ENCODE peak calls at places on chromosomes 3 and 15, in four cellular contexts. One of them, this sample, is unnamed.

GRCh38 chr3:62708642-62709041 is 166.6 kb downstream of the CADPS start:
- DNase-seq in esophagus muscularis mucosa: no peak
- DNase-seq in GM12878: no peak
- DNase-seq in stomach: no peak
- DNase-seq in this sample: no peak

GRCh38 chr3:156614642-156615511 is 59.5 kb upstream of the TIPARP start:
- DNase-seq in esophagus muscularis mucosa: no peak
- DNase-seq in GM12878: no peak
- DNase-seq in stomach: no peak
- DNase-seq in this sample: no peak

GRCh38 chr3:152870027-152870426 is 35.1 kb downstream of the P2RY1 start:
- DNase-seq in stomach: no peak
- DNase-seq in GM12878: peak
- DNase-seq in esophagus muscularis mucosa: no peak
- DNase-seq in this sample: no peak

GRCh38 chr3:114444216-114444615 is 150.4 kb downstream of the TIGIT start:
- DNase-seq in GM12878: no peak
- DNase-seq in esophagus muscularis mucosa: no peak
- DNase-seq in stomach: no peak
- DNase-seq in this sample: no peak

GRCh38 chr3:134359121-134360010 is 14.9 kb downstream of the AMOTL2 start:
- DNase-seq in stomach: no peak
- DNase-seq in esophagus muscularis mucosa: no peak
- DNase-seq in GM12878: no peak
- DNase-seq in this sample: peak

GRCh38 chr3:30184102-30184810 is 422.1 kb upstream of the TGFBR2 start:
- DNase-seq in GM12878: no peak
- DNase-seq in stomach: no peak
- DNase-seq in esophagus muscularis mucosa: no peak
- DNase-seq in this sample: no peak

GRCh38 chr15:62894322-62895085 is 148.0 kb upstream of the TPM1 start:
- DNase-seq in GM12878: no peak
- DNase-seq in stomach: no peak
- DNase-seq in esophagus muscularis mucosa: no peak
- DNase-seq in this sample: no peak

GRCh38 chr15:76340198-76340801 is 3.7 kb downstream of the ISL2 start:
- DNase-seq in GM12878: no peak
- DNase-seq in esophagus muscularis mucosa: no peak
- DNase-seq in stomach: no peak
- DNase-seq in this sample: no peak

GRCh38 chr3:134769469-134769868 is 25.6 kb upstream of the EPHB1 start:
- DNase-seq in stomach: no peak
- DNase-seq in GM12878: no peak
- DNase-seq in esophagus muscularis mucosa: no peak
- DNase-seq in this sample: no peak

GRCh38 chr3:29686889-29687592 is 406.2 kb downstream of the RBMS3 start:
- DNase-seq in stomach: no peak
- DNase-seq in esophagus muscularis mucosa: no peak
- DNase-seq in GM12878: peak
- DNase-seq in this sample: no peak

GRCh38 chr15:73900129-73900712 is 26.0 kb upstream of the LOXL1 start:
- DNase-seq in esophagus muscularis mucosa: no peak
- DNase-seq in stomach: no peak
- DNase-seq in GM12878: no peak
- DNase-seq in this sample: no peak

GRCh38 chr3:5250467-5251195 is 63.1 kb downstream of the EDEM1 start:
- DNase-seq in esophagus muscularis mucosa: no peak
- DNase-seq in GM12878: no peak
- DNase-seq in stomach: peak
- DNase-seq in this sample: no peak

GRCh38 chr3:125165189-125165947 is 47.2 kb downstream of the SLC12A8 start:
- DNase-seq in GM12878: no peak
- DNase-seq in stomach: no peak
- DNase-seq in esophagus muscularis mucosa: no peak
- DNase-seq in this sample: no peak

GRCh38 chr3:2268779-2269178 is 170.1 kb downstream of the CNTN4 start:
- DNase-seq in GM12878: no peak
- DNase-seq in stomach: no peak
- DNase-seq in esophagus muscularis mucosa: no peak
- DNase-seq in this sample: no peak

GRCh38 chr3:177591371-177591770 is 394.1 kb upstream of the TBL1XR1 start:
- DNase-seq in GM12878: peak
- DNase-seq in stomach: no peak
- DNase-seq in esophagus muscularis mucosa: no peak
- DNase-seq in this sample: no peak

GRCh38 chr3:188812198-188812597 is 359.6 kb upstream of the TPRG1 start:
- DNase-seq in stomach: no peak
- DNase-seq in esophagus muscularis mucosa: no peak
- DNase-seq in GM12878: no peak
- DNase-seq in this sample: no peak

GRCh38 chr3:118641608-118642007 is 393.0 kb downstream of the IGSF11 start:
- DNase-seq in esophagus muscularis mucosa: no peak
- DNase-seq in stomach: no peak
- DNase-seq in GM12878: no peak
- DNase-seq in this sample: no peak

GRCh38 chr3:155512867-155513261 is 219.4 kb upstream of the STRIT1 start:
- DNase-seq in GM12878: no peak
- DNase-seq in stomach: no peak
- DNase-seq in esophagus muscularis mucosa: no peak
- DNase-seq in this sample: no peak

GRCh38 chr3:126537730-126538281 is 13.9 kb downstream of the CHST13 start:
- DNase-seq in stomach: no peak
- DNase-seq in GM12878: no peak
- DNase-seq in esophagus muscularis mucosa: no peak
- DNase-seq in this sample: peak

GRCh38 chr15:63474810-63475316 is 29.5 kb upstream of the USP3 start:
- DNase-seq in stomach: peak
- DNase-seq in esophagus muscularis mucosa: no peak
- DNase-seq in GM12878: peak
- DNase-seq in this sample: no peak

GRCh38 chr3:184332370-184333090 is 4.9 kb upstream of the FAM131A start:
- DNase-seq in GM12878: no peak
- DNase-seq in esophagus muscularis mucosa: no peak
- DNase-seq in stomach: no peak
- DNase-seq in this sample: no peak

GRCh38 chr3:127539366-127540060 is 51.0 kb downstream of the TPRA1 start:
- DNase-seq in esophagus muscularis mucosa: no peak
- DNase-seq in stomach: no peak
- DNase-seq in GM12878: no peak
- DNase-seq in this sample: no peak

GRCh38 chr3:71266875-71267274 is 316.7 kb downstream of the FOXP1 start:
- DNase-seq in stomach: no peak
- DNase-seq in esophagus muscularis mucosa: no peak
- DNase-seq in GM12878: no peak
- DNase-seq in this sample: no peak

GRCh38 chr3:45715945-45716344 is 26.7 kb downstream of the SACM1L start:
- DNase-seq in GM12878: no peak
- DNase-seq in esophagus muscularis mucosa: no peak
- DNase-seq in stomach: no peak
- DNase-seq in this sample: no peak

GRCh38 chr3:24048843-24049242 is 103.8 kb downstream of the NR1D2 start:
- DNase-seq in esophagus muscularis mucosa: no peak
- DNase-seq in stomach: no peak
- DNase-seq in GM12878: no peak
- DNase-seq in this sample: no peak

DNA sequence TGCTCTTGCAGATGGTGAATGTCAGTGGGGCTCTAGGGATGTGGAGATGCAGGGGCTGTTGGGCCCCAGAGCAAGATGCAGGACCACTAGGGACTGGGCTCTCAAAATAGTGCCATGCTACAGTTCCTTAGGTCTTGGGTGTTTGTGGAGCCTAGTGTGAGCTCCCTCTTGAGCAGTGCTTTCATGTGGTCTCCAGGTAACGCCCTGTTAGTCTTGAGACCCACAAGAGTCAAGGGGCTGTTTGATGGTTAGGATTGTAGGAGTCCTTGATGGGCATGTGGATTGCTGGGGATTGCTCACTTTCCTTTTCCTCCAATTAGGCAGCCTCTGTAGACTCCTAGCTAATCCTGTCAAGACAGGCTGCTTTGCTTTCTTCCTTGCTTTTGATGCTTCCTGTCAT is 56.0 kb downstream of the CCDC66 start:
- DNase-seq in esophagus muscularis mucosa: no peak
- DNase-seq in GM12878: no peak
- DNase-seq in stomach: no peak
- DNase-seq in this sample: no peak
- TF ChIP-seq EP300 in esophagus muscularis mucosa: no peak
- TF ChIP-seq EP300 in GM12878: no peak
- TF ChIP-seq EP300 in stomach: no peak
- TF ChIP-seq EP300 in this sample: no peak

GRCh38 chr15:91865903-91866302 is 12.4 kb downstream of the SLCO3A1 start:
- DNase-seq in GM12878: no peak
- DNase-seq in stomach: no peak
- DNase-seq in esophagus muscularis mucosa: no peak
- DNase-seq in this sample: no peak

GRCh38 chr15:91865486-91865885 is 12.0 kb downstream of the SLCO3A1 start:
- DNase-seq in esophagus muscularis mucosa: no peak
- DNase-seq in GM12878: no peak
- DNase-seq in stomach: no peak
- DNase-seq in this sample: no peak

GRCh38 chr15:91867581-91868026 is 14.1 kb downstream of the SLCO3A1 start:
- DNase-seq in stomach: peak
- DNase-seq in esophagus muscularis mucosa: no peak
- DNase-seq in GM12878: no peak
- DNase-seq in this sample: peak

GRCh38 chr15:91866371-91866905 is 12.9 kb downstream of the SLCO3A1 start:
- DNase-seq in esophagus muscularis mucosa: no peak
- DNase-seq in GM12878: no peak
- DNase-seq in stomach: no peak
- DNase-seq in this sample: no peak

DNA sequence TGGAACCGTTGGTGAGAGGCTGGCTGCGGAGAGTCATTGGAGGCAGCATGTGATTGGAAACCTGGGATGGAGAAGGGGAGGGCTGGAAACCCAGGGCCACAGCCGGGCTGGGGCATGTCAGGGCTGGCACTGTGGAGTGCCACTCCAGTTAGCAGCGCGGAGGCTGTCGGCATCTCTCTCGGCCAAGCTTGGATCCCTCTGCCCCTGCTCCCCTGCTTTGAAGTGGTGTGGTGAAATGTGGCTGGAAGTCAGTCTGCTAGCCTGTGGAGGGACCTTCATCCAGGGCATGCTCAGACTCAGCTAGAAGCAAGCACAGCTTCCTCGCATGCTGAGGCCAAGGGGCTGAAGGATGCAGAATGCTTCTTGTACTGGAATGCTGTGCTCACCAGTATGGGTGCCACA is 13.5 kb downstream of the SLCO3A1 start:
- DNase-seq in esophagus muscularis mucosa: no peak
- DNase-seq in GM12878: no peak
- DNase-seq in stomach: no peak
- DNase-seq in this sample: no peak
- H3K4me3 ChIP-seq in esophagus muscularis mucosa: peak
- H3K4me3 ChIP-seq in GM12878: no peak
- H3K4me3 ChIP-seq in stomach: no peak
- H3K4me3 ChIP-seq in this sample: no peak

DNA sequence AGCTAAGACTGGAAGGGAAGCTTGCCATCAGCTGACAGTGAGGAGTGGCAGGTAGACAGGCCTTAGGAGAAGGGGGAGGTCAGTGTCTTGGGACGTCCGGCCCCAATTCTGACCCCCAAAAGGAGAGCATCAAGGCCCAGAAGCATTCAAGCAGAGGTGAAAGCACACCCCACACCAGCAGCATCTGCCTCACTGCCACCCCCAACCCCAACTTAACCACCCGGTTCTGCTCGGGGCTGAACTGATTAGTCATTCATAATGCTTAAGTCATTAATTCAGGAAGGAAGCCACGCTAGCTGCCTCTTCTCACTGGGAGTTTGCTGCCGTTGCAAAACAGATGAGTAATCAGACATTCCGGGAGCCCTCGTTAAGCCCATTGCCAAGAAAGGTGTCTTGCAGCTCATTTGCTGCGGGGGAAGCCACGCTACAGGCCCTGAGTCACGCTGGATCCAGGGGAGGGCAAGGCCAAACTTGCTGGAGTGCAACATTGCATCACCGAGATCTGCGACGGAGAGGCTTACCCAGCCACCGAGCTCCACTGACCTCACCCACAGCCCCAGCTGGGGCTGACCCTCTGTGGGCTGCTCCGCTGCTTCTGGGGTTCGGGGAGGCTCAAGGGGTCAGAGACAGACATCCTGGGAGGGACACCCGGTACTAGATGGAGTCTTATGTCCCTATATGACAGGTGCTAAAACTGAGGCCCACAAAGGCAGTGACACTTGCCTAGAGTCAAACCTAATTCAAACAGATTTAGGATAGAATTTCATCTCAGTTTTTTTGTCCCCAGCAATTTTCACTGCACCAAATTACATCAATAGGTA is 46.4 kb upstream of the HES1 start:
- DNase-seq in stomach: peak
- DNase-seq in esophagus muscularis mucosa: peak
- DNase-seq in GM12878: no peak
- DNase-seq in this sample: peak
- TF ChIP-seq POLR2AphosphoS5 in stomach: no peak
- TF ChIP-seq POLR2AphosphoS5 in esophagus muscularis mucosa: peak
- TF ChIP-seq POLR2AphosphoS5 in GM12878: no peak
- TF ChIP-seq POLR2AphosphoS5 in this sample: peak

GRCh38 chr3:67017211-67017610 is 19.1 kb downstream of the KBTBD8 start:
- DNase-seq in esophagus muscularis mucosa: no peak
- DNase-seq in stomach: no peak
- DNase-seq in GM12878: no peak
- DNase-seq in this sample: no peak
- TF ChIP-seq EP300 in esophagus muscularis mucosa: no peak
- TF ChIP-seq EP300 in stomach: no peak
- TF ChIP-seq EP300 in GM12878: no peak
- TF ChIP-seq EP300 in this sample: no peak

DNA sequence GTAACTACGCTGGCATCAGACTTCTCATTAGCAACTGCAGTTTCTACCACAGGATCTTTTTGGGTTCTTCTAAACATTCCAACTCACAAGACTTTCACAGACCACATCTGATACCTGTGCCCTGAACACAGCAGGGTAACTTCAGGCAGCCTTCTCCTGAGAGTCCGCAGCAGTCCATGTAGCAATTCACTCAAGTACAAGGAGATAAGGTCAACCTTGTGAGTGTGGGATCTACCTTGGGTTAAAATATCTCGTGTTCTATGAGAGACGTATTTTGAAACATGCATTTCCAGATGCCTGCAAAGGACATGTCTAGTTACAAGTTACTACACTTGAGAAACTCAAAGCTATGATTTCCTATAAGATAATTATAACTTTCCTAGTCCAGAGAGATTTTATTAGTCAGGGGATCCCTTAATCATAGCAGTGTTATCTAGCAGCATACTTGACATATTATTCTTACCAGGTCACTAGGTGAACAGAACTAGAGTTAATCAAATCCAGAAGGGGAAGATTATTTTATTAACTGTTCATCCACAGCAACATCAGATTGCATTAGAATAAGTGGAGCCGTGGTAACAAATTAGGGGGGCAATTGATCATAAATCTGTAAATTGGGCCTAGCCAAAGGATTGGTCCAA is 66.4 kb downstream of the ASTE1 start:
- DNase-seq in esophagus muscularis mucosa: no peak
- DNase-seq in GM12878: no peak
- DNase-seq in stomach: no peak
- DNase-seq in this sample: no peak
- H3K4me3 ChIP-seq in esophagus muscularis mucosa: no peak
- H3K4me3 ChIP-seq in GM12878: no peak
- H3K4me3 ChIP-seq in stomach: no peak
- H3K4me3 ChIP-seq in this sample: no peak